ENCODE peak calls at places on chromosomes 2 and 18, in four cellular contexts. One of them, this sample, is unnamed.

GRCh38 chr2:46643951-46644350 is 164.6 kb downstream of the TMEM247 start:
- DNase-seq in sigmoid colon: no peak
- DNase-seq in ACHN: peak
- DNase-seq in epithelial cell of prostate: peak
- DNase-seq in this sample: no peak

GRCh38 chr2:98923244-98923940 is 12.6 kb downstream of the CRACDL start:
- DNase-seq in sigmoid colon: no peak
- DNase-seq in ACHN: no peak
- DNase-seq in epithelial cell of prostate: no peak
- DNase-seq in this sample: no peak

GRCh38 chr18:834086-834720 is 22.2 kb upstream of the YES1 start:
- DNase-seq in sigmoid colon: no peak
- DNase-seq in ACHN: no peak
- DNase-seq in epithelial cell of prostate: no peak
- DNase-seq in this sample: no peak

GRCh38 chr2:125185691-125186270 is 1160.7 kb downstream of the CNTNAP5 start:
- DNase-seq in sigmoid colon: no peak
- DNase-seq in ACHN: no peak
- DNase-seq in epithelial cell of prostate: no peak
- DNase-seq in this sample: no peak

GRCh38 chr18:28831908-28832307 is 655.0 kb upstream of the CDH2 start:
- DNase-seq in sigmoid colon: no peak
- DNase-seq in ACHN: no peak
- DNase-seq in epithelial cell of prostate: no peak
- DNase-seq in this sample: no peak

GRCh38 chr2:85259101-85259590 is 68.6 kb downstream of the TGOLN2 start:
- DNase-seq in sigmoid colon: no peak
- DNase-seq in ACHN: no peak
- DNase-seq in epithelial cell of prostate: no peak
- DNase-seq in this sample: no peak

GRCh38 chr2:242022550-242023290 is 153.2 kb downstream of the RTP5 start:
- DNase-seq in sigmoid colon: peak
- DNase-seq in ACHN: no peak
- DNase-seq in epithelial cell of prostate: no peak
- DNase-seq in this sample: no peak

GRCh38 chr2:166375736-166376487 is at the start of gene SCN9A:
- DNase-seq in sigmoid colon: peak
- DNase-seq in ACHN: peak
- DNase-seq in epithelial cell of prostate: no peak
- DNase-seq in this sample: no peak

GRCh38 chr18:51753365-51754057 is 556.0 kb upstream of the MEX3C start:
- DNase-seq in sigmoid colon: no peak
- DNase-seq in ACHN: no peak
- DNase-seq in epithelial cell of prostate: no peak
- DNase-seq in this sample: no peak

GRCh38 chr2:148530350-148530749 is 114.2 kb upstream of the EPC2 start:
- DNase-seq in sigmoid colon: no peak
- DNase-seq in ACHN: no peak
- DNase-seq in epithelial cell of prostate: no peak
- DNase-seq in this sample: no peak

GRCh38 chr18:71899707-71900483 is 644.2 kb downstream of the CBLN2 start:
- DNase-seq in sigmoid colon: no peak
- DNase-seq in ACHN: no peak
- DNase-seq in epithelial cell of prostate: no peak
- DNase-seq in this sample: no peak

GRCh38 chr2:210557721-210558120 is 1.3 kb downstream of the CPS1 start:
- DNase-seq in sigmoid colon: no peak
- DNase-seq in ACHN: no peak
- DNase-seq in epithelial cell of prostate: no peak
- DNase-seq in this sample: no peak

GRCh38 chr2:10466801-10467200 is 18.7 kb upstream of the ODC1 start:
- DNase-seq in sigmoid colon: peak
- DNase-seq in ACHN: no peak
- DNase-seq in epithelial cell of prostate: no peak
- DNase-seq in this sample: no peak

GRCh38 chr2:108612514-108613183 is 78.4 kb downstream of the LIMS1 start:
- DNase-seq in sigmoid colon: no peak
- DNase-seq in ACHN: no peak
- DNase-seq in epithelial cell of prostate: peak
- DNase-seq in this sample: peak

GRCh38 chr2:240722796-240723735 is 31.4 kb downstream of the AQP12A start:
- DNase-seq in sigmoid colon: no peak
- DNase-seq in ACHN: no peak
- DNase-seq in epithelial cell of prostate: no peak
- DNase-seq in this sample: no peak

GRCh38 chr2:165022781-165023180 is 67.5 kb upstream of the SLC38A11 start:
- DNase-seq in sigmoid colon: no peak
- DNase-seq in ACHN: no peak
- DNase-seq in epithelial cell of prostate: no peak
- DNase-seq in this sample: no peak

GRCh38 chr2:41907141-41907540 is 140.7 kb upstream of the PKDCC start:
- DNase-seq in sigmoid colon: no peak
- DNase-seq in ACHN: no peak
- DNase-seq in epithelial cell of prostate: no peak
- DNase-seq in this sample: no peak

GRCh38 chr2:130913891-130914290 is 77.2 kb downstream of the ARHGEF4 start:
- DNase-seq in sigmoid colon: no peak
- DNase-seq in ACHN: no peak
- DNase-seq in epithelial cell of prostate: no peak
- DNase-seq in this sample: no peak

GRCh38 chr2:227280895-227281294 is 44.2 kb upstream of the MFF start:
- DNase-seq in sigmoid colon: no peak
- DNase-seq in ACHN: no peak
- DNase-seq in epithelial cell of prostate: no peak
- DNase-seq in this sample: no peak

GRCh38 chr2:173667014-173667413 is 298.2 kb downstream of the SP3 start:
- DNase-seq in sigmoid colon: no peak
- DNase-seq in ACHN: no peak
- DNase-seq in epithelial cell of prostate: no peak
- DNase-seq in this sample: no peak

GRCh38 chr2:25740810-25741381 is 67.5 kb upstream of the DTNB start:
- DNase-seq in sigmoid colon: no peak
- DNase-seq in ACHN: no peak
- DNase-seq in epithelial cell of prostate: no peak
- DNase-seq in this sample: no peak

GRCh38 chr2:105237045-105237765 is 4.3 kb upstream of the GPR45 start:
- DNase-seq in sigmoid colon: no peak
- DNase-seq in ACHN: no peak
- DNase-seq in epithelial cell of prostate: no peak
- DNase-seq in this sample: no peak

GRCh38 chr2:162245737-162246136 is 2.5 kb upstream of the FAP start:
- DNase-seq in sigmoid colon: no peak
- DNase-seq in ACHN: no peak
- DNase-seq in epithelial cell of prostate: peak
- DNase-seq in this sample: no peak

This sample was measured in CD4-positive, alpha-beta T cell.